ENCODE peak calls at places on chromosomes 13 and 19, in four cellular contexts. A is esophagus muscularis mucosa, C is retinal pigment epithelial cell, Y is psoas muscle. K is an unnamed sample.

GRCh38 chr19:2537544-2537943 is 61.6 kb downstream of the GADD45B start:
- DNase-seq in A (no peak), C (no peak), Y (peak), K (no peak)

GRCh38 chr19:51809787-51810186 is 14.8 kb downstream of the FPR3 start:
- DNase-seq in A (no peak), C (no peak), Y (no peak), K (no peak)

GRCh38 chr19:27890696-27891095 is 1322.3 kb downstream of the UQCRFS1 start:
- DNase-seq in A (no peak), C (no peak), Y (no peak), K (no peak)

GRCh38 chr13:100173203-100173602 is 84.3 kb downstream of the PCCA start:
- DNase-seq in A (no peak), C (no peak), Y (no peak), K (no peak)

GRCh38 chr13:107886118-107886517 is 329.2 kb downstream of the LIG4 start:
- DNase-seq in A (no peak), C (no peak), Y (no peak), K (no peak)

GRCh38 chr19:51387924-51388389 is at the start of gene LIM2:
- DNase-seq in A (no peak), C (no peak), Y (no peak), K (no peak)

GRCh38 chr13:99988469-99989375 is 7.1 kb downstream of the ZIC2 start:
- DNase-seq in A (no peak), C (no peak), Y (no peak), K (no peak)

GRCh38 chr19:10654610-10655456 is 687 bp downstream of the ILF3 start:
- DNase-seq in A (no peak), C (no peak), Y (peak), K (no peak)

GRCh38 chr19:1508507-1508856 is 4.3 kb downstream of the ADAMTSL5 start:
- DNase-seq in A (no peak), C (no peak), Y (no peak), K (no peak)
- H3K4me3 ChIP-seq in A (peak), C (peak), Y (peak), K (peak)

GRCh38 chr19:41551711-41552110 is 24.3 kb upstream of the CEACAM21 start:
- DNase-seq in A (no peak), C (no peak), Y (no peak), K (no peak)
- H3K4me3 ChIP-seq in A (no peak), C (no peak), Y (no peak), K (no peak)

GRCh38 chr19:29943615-29944014 is 1.6 kb downstream of the URI1 start:
- DNase-seq in A (no peak), C (no peak), Y (no peak), K (no peak)
- H3K4me3 ChIP-seq in A (peak), C (peak), Y (peak), K (peak)

DNA sequence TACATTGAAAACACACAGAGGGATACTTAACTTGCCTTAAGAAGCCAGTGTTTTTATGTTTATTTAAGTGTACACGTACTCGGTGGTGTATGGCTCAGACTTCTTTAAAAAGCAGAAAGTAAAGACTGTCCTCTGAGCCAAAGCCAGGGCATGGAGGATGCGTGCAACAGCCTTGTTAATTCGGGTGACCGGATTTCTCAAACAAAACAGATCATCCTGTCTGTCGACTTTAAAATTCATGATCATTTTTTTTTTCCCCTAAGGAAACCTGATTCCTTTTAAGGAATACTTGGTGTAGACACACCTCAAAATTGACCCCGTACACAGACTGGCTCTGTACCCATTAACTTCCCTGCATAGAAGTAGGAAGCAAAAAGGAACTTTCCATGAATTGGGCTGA is 124.7 kb upstream of the RNF113B start:
- DNase-seq in A (no peak), C (no peak), Y (no peak), K (no peak)
- H3K4me3 ChIP-seq in A (peak), C (no peak), Y (no peak), K (no peak)

GRCh38 chr19:42066075-42066754 is 3.8 kb downstream of the GRIK5 start:
- DNase-seq in A (no peak), C (no peak), Y (no peak), K (no peak)

GRCh38 chr19:42068756-42069571 is 1.0 kb downstream of the GRIK5 start:
- DNase-seq in A (no peak), C (no peak), Y (no peak), K (no peak)

GRCh38 chr19:42067315-42067888 is 2.6 kb downstream of the GRIK5 start:
- DNase-seq in A (no peak), C (no peak), Y (no peak), K (no peak)

GRCh38 chr19:42069619-42070293 is at the start of gene GRIK5:
- DNase-seq in A (no peak), C (no peak), Y (no peak), K (no peak)

GRCh38 chr19:42068361-42068755 is 1.6 kb downstream of the GRIK5 start:
- DNase-seq in A (no peak), C (no peak), Y (no peak), K (no peak)
- H3K4me3 ChIP-seq in A (peak), C (peak), Y (peak), K (peak)